ENCODE peak calls at places on chromosomes 5 and 9, in seven cellular contexts. Z is stimulated activated CD8-positive, alpha-beta memory T cell treated with anti-CD3 and anti-CD28 coated beads, Interleukin-15, amount 100 ng/mL, for 24 hours; F is T-helper 2 cell treated with Interferon-gamma antibody and Interleukin-4, amounts not matched to agents 5 μg/mL and 100 μg/mL, for 36 hours; K is stimulated activated CD4-positive, alpha-beta T cell treated with anti-CD3 and anti-CD28 coated beads, Interleukin-12 subunit alpha, Interleukin-12 subunit beta, amount 100 ng/mL, for 4 hours; U is CD8-positive, alpha-beta memory T cell; O is colonic mucosa; I is activated CD4-positive, alpha-beta T cell treated with anti-CD3 and anti-CD28 coated beads for 24 hours. S is an unnamed sample.
A peak's percentile ranks its signal among the peaks of the same experiment; 100 is the strongest.

GRCh38 chr5:14696057-14696456 is 31.5 kb downstream of the OTULIN start:
- DNase-seq in I (no peak), F (no peak), U (no peak), O (no peak), K (no peak), Z (no peak), S (no peak)

GRCh38 chr5:93107141-93107540 is 473.9 kb downstream of the NR2F1-AS1 start:
- DNase-seq in U (no peak), I (no peak), O (no peak), Z (no peak), K (no peak), F (no peak), S (no peak)

GRCh38 chr9:136858844-136859757 is 7.0 kb downstream of the MAMDC4 start:
- DNase-seq in I (no peak), Z (no peak), F (no peak), O (peak; percentile 94), K (no peak), U (no peak), S (peak; percentile 92)

GRCh38 chr5:6361101-6361500 is 17.2 kb downstream of the MED10 start:
- DNase-seq in U (no peak), I (no peak), Z (no peak), K (no peak), F (no peak), O (no peak), S (no peak)

GRCh38 chr9:125183054-125183453 is 6.5 kb downstream of the PPP6C start:
- DNase-seq in O (no peak), F (no peak), K (no peak), Z (no peak), U (no peak), I (no peak), S (no peak)

GRCh38 chr5:16992444-16992843 is 56.4 kb upstream of the MYO10 start:
- DNase-seq in U (no peak), F (peak; percentile 28), I (no peak), O (no peak), Z (no peak), K (no peak), S (no peak)

GRCh38 chr5:112142769-112143270 is 276.3 kb downstream of the EPB41L4A start:
- DNase-seq in U (no peak), K (no peak), F (no peak), O (no peak), I (no peak), Z (no peak), S (no peak)

GRCh38 chr5:131968396-131968954 is 23.0 kb upstream of the MEIKIN start:
- DNase-seq in O (no peak), I (no peak), Z (no peak), K (no peak), U (no peak), F (no peak), S (no peak)

GRCh38 chr9:110133059-110133458 is 74.9 kb downstream of the C9orf152 start:
- DNase-seq in F (no peak), U (no peak), O (no peak), K (no peak), I (no peak), Z (no peak), S (no peak)

GRCh38 chr9:97938081-97938644 is at the start of gene HEMGN:
- DNase-seq in F (peak; percentile 20), Z (no peak), O (no peak), U (peak; percentile 9), I (no peak), K (peak; percentile 5), S (peak; percentile 17)

GRCh38 chr9:94145640-94146039 is 61.4 kb downstream of the PTPDC1 start:
- DNase-seq in I (no peak), Z (no peak), O (no peak), K (no peak), U (no peak), F (no peak), S (no peak)

GRCh38 chr5:79436821-79437220 is 77.1 kb downstream of the HOMER1 start:
- DNase-seq in I (no peak), Z (no peak), F (no peak), K (no peak), O (no peak), U (no peak), S (no peak)

GRCh38 chr9:133998915-133999580 is 6.9 kb upstream of the VAV2 start:
- DNase-seq in I (no peak), O (no peak), Z (no peak), U (no peak), K (no peak), F (no peak), S (no peak)

GRCh38 chr9:111728143-111728542 is 66.6 kb downstream of the SHOC1 start:
- DNase-seq in U (no peak), O (no peak), Z (no peak), K (no peak), I (no peak), F (no peak), S (no peak)

GRCh38 chr9:115513148-115513547 is 395.2 kb upstream of the TNC start:
- DNase-seq in F (no peak), O (no peak), U (no peak), K (no peak), I (no peak), Z (no peak), S (no peak)

GRCh38 chr5:5605170-5605764 is 182.8 kb downstream of the ICE1 start:
- DNase-seq in K (no peak), U (no peak), O (no peak), F (no peak), Z (no peak), I (no peak), S (no peak)

GRCh38 chr5:132962429-132962928 is 955 bp downstream of the AFF4 start:
- DNase-seq in Z (no peak), U (no peak), K (no peak), O (peak; percentile 41), I (no peak), F (no peak), S (peak; percentile 32)

GRCh38 chr5:162956570-162956969 is 480.8 kb upstream of the CCNG1 start:
- DNase-seq in F (no peak), Z (no peak), U (no peak), K (no peak), I (no peak), O (no peak), S (no peak)

GRCh38 chr5:35608881-35609779 is 8.5 kb upstream of the SPEF2 start:
- DNase-seq in K (no peak), U (no peak), O (peak; percentile 52), Z (no peak), I (no peak), F (no peak), S (peak; percentile 13)

GRCh38 chr5:102971693-102972293 is 148.1 kb downstream of the GIN1 start:
- DNase-seq in F (no peak), U (no peak), O (no peak), K (no peak), I (no peak), Z (no peak), S (no peak)

GRCh38 chr9:17004500-17004899 is 130.3 kb upstream of the CNTLN start:
- DNase-seq in O (no peak), K (no peak), U (no peak), F (no peak), I (no peak), Z (no peak), S (no peak)

GRCh38 chr9:126217797-126218196 is 108.8 kb upstream of the MVB12B start:
- DNase-seq in K (no peak), Z (no peak), U (no peak), O (no peak), I (no peak), F (no peak), S (no peak)

GRCh38 chr5:78706825-78707224 is 58.3 kb upstream of the LHFPL2 start:
- DNase-seq in Z (no peak), F (no peak), O (no peak), U (no peak), I (no peak), K (no peak), S (no peak)

GRCh38 chr5:67246108-67246507 is 49.5 kb upstream of the CD180 start:
- DNase-seq in O (peak; percentile 42), F (no peak), U (no peak), K (no peak), I (peak; percentile 19), Z (no peak), S (no peak)

GRCh38 chr9:79014929-79015699 is 556.7 kb upstream of the TLE4 start:
- DNase-seq in Z (no peak), I (no peak), F (no peak), U (no peak), O (no peak), K (no peak), S (no peak)

GRCh38 chr5:80825780-80826460 is 134.2 kb upstream of the RASGRF2 start:
- DNase-seq in O (no peak), Z (no peak), I (no peak), U (no peak), F (no peak), K (no peak), S (no peak)

GRCh38 chr9:125343518-125344284 is 82.1 kb downstream of the GAPVD1 start:
- DNase-seq in U (no peak), F (no peak), Z (no peak), O (no peak), K (no peak), I (no peak), S (no peak)

GRCh38 chr5:57745676-57746075 is 263.1 kb upstream of the ACTBL2 start:
- DNase-seq in Z (no peak), O (no peak), I (no peak), K (no peak), U (no peak), F (no peak), S (no peak)

GRCh38 chr5:66529704-66530103 is 66.5 kb upstream of the MAST4 start:
- DNase-seq in O (no peak), K (no peak), U (no peak), I (no peak), Z (no peak), F (no peak), S (no peak)

GRCh38 chr5:132687995-132688394 is 14.2 kb downstream of the IL4 start:
- DNase-seq in K (no peak), I (no peak), F (peak; percentile 29), U (no peak), O (no peak), Z (no peak), S (no peak)

GRCh38 chr5:82586176-82586575 is 308.0 kb upstream of the RPS23 start:
- DNase-seq in F (no peak), I (no peak), O (no peak), U (no peak), K (no peak), Z (no peak), S (no peak)